ENCODE peak calls at places on chromosome 14, in eight cellular contexts. B is hepatocyte; W is gastrocnemius medialis; F is SJCRH30; L is H1; R is GM23248; E is naive thymus-derived CD4-positive, alpha-beta T cell; I is tibial artery. T is an unnamed sample.
A peak's percentile ranks its signal among the peaks of the same experiment; 100 is the strongest.

GRCh38 chr14:99035712-99036593 is 236.0 kb downstream of the BCL11B start:
- DNase-seq in B (peak; percentile 88), W (peak; percentile 85), F (peak; percentile 75), L (peak; percentile 47), R (peak; percentile 99), E (no peak), I (peak; percentile 97), T (peak; percentile 95)

GRCh38 chr14:100221419-100222218 is 17.3 kb upstream of the YY1 start:
- DNase-seq in B (peak; percentile 80), W (no peak), F (peak; percentile 30), L (no peak), R (peak; percentile 82), E (peak; percentile 74), I (no peak), T (peak; percentile 30)

GRCh38 chr14:29928342-29928640 is 644 bp upstream of the PRKD1 start:
- DNase-seq in B (no peak), W (no peak), F (no peak), L (no peak), R (peak; percentile 16), E (no peak), I (no peak), T (no peak)

GRCh38 chr14:54591461-54592245 is 24.7 kb downstream of the SAMD4A start:
- DNase-seq in B (no peak), W (no peak), F (peak; percentile 71), L (no peak), R (peak; percentile 73), E (no peak), I (no peak), T (peak; percentile 42)

GRCh38 chr14:23577004-23577681 is 1.4 kb downstream of the JPH4 start:
- DNase-seq in B (peak; percentile 18), W (no peak), F (no peak), L (no peak), R (peak; percentile 42), E (no peak), I (no peak), T (no peak)

GRCh38 chr14:105760691-105761344 is 234.4 kb downstream of the TMEM121 start:
- DNase-seq in B (no peak), W (no peak), F (no peak), L (no peak), R (no peak), E (no peak), I (peak; percentile 56), T (no peak)

GRCh38 chr14:80468331-80469122 is 257.2 kb upstream of the DIO2 start:
- DNase-seq in B (peak; percentile 55), W (no peak), F (peak; percentile 36), L (no peak), R (no peak), E (no peak), I (no peak), T (no peak)

GRCh38 chr14:73764881-73765280 is 50.7 kb upstream of the PNMA1 start:
- DNase-seq in B (no peak), W (peak; percentile 99), F (peak; percentile 100), L (no peak), R (no peak), E (no peak), I (peak; percentile 86), T (no peak)

GRCh38 chr14:100107236-100107635 is 42.0 kb downstream of the EVL start:
- DNase-seq in B (no peak), W (no peak), F (no peak), L (no peak), R (peak; percentile 14), E (no peak), I (peak; percentile 57), T (peak; percentile 7)

GRCh38 chr14:83208346-83208745 is 1674.7 kb upstream of the SEL1L start:
- DNase-seq in B (no peak), W (no peak), F (no peak), L (no peak), R (peak; percentile 0), E (no peak), I (no peak), T (no peak)

GRCh38 chr14:79730911-79731310 is 480.4 kb downstream of the DIO2 start:
- DNase-seq in B (no peak), W (no peak), F (no peak), L (no peak), R (no peak), E (no peak), I (no peak), T (no peak)

GRCh38 chr14:38425324-38425976 is 169.6 kb upstream of the CLEC14A start:
- DNase-seq in B (no peak), W (no peak), F (no peak), L (no peak), R (no peak), E (no peak), I (no peak), T (no peak)

GRCh38 chr14:67270933-67271332 is 29.7 kb downstream of the PALS1 start:
- DNase-seq in B (no peak), W (no peak), F (no peak), L (no peak), R (no peak), E (no peak), I (no peak), T (no peak)

GRCh38 chr14:29536886-29537511 is 390.6 kb downstream of the PRKD1 start:
- DNase-seq in B (no peak), W (no peak), F (peak; percentile 33), L (no peak), R (peak; percentile 49), E (no peak), I (no peak), T (no peak)

GRCh38 chr14:74085828-74086227 is 1.1 kb downstream of the LIN52 start:
- DNase-seq in B (peak; percentile 11), W (no peak), F (no peak), L (no peak), R (peak; percentile 3), E (no peak), I (no peak), T (no peak)

GRCh38 chr14:49314756-49315155 is 271.4 kb downstream of the RPS29 start:
- DNase-seq in B (no peak), W (no peak), F (no peak), L (no peak), R (peak; percentile 7), E (no peak), I (no peak), T (no peak)

GRCh38 chr14:91870001-91870400 is 2.7 kb upstream of the TC2N start:
- DNase-seq in B (no peak), W (no peak), F (no peak), L (no peak), R (no peak), E (peak; percentile 87), I (no peak), T (no peak)

GRCh38 chr14:42927313-42927712 is 1320.6 kb downstream of the LRFN5 start:
- DNase-seq in B (no peak), W (no peak), F (no peak), L (no peak), R (no peak), E (no peak), I (no peak), T (no peak)

DNA sequence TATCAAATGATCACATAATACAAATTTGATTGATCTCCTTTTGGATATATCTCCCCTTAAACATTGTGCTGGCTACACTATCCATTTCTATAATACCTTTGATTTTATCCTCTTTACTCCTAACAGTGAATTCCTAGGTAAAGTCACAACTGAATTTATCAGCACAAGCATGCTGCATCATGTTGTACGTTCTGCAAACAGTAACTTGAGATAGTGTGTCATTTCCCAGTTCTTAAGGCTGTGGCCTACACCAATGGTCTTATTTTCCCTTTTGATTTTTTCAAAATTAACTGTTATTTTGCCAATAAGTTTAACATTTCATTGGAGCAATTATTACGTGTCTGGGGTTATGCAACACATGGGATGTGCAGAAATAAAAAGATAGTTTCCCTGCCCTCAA is 24.8 kb downstream of the PRKCH start:
- DNase-seq in B (no peak), W (no peak), F (no peak), L (no peak), R (no peak), E (no peak), I (no peak), T (no peak)
- H3K4me3 ChIP-seq in B (no peak overlapping the region), W (no peak overlapping the region), F (no peak overlapping the region), L (no peak overlapping the region), R (no peak overlapping the region), E (peak overlapping the region; percentile 31), I (no peak overlapping the region), T (no peak overlapping the region)

GRCh38 chr14:94405481-94405880 is 17.1 kb upstream of the SERPINA1 start:
- DNase-seq in B (no peak), W (no peak), F (no peak), L (no peak), R (no peak), E (no peak), I (no peak), T (no peak)
- H3K27me3 ChIP-seq in B (no peaks in the 10 kb centered on the region), W (no peaks in the 10 kb centered on the region), F (no peaks in the 10 kb centered on the region), L (no peaks in the 10 kb centered on the region), R (no peaks in the 10 kb centered on the region), E (no peaks in the 10 kb centered on the region), I (no peaks in the 10 kb centered on the region), T (no peaks in the 10 kb centered on the region)

GRCh38 chr14:102196008-102196407 is 56.3 kb downstream of the WDR20 start:
- DNase-seq in B (no peak), W (no peak), F (no peak), L (no peak), R (no peak), E (no peak), I (no peak), T (no peak)
- H3K36me3 ChIP-seq in B (no peaks in the 10 kb centered on the region), W (no peaks in the 10 kb centered on the region), F (peaks cover 11% of the 10 kb centered on the region), L (peaks cover 32% of the 10 kb centered on the region), R (peaks cover 13% of the 10 kb centered on the region), E (no peaks in the 10 kb centered on the region), I (peaks cover 11% of the 10 kb centered on the region), T (no peaks in the 10 kb centered on the region)

GRCh38 chr14:60204104-60204842 is 39.1 kb upstream of the DHRS7 start:
- DNase-seq in B (no peak), W (no peak), F (no peak), L (no peak), R (no peak), E (no peak), I (no peak), T (no peak)

GRCh38 chr14:60204843-60205774 is 39.9 kb upstream of the DHRS7 start:
- DNase-seq in B (no peak), W (no peak), F (no peak), L (no peak), R (no peak), E (no peak), I (no peak), T (no peak)

GRCh38 chr14:60210703-60211102 is 38.3 kb upstream of the PPM1A start:
- DNase-seq in B (no peak), W (no peak), F (no peak), L (no peak), R (no peak), E (no peak), I (no peak), T (no peak)

GRCh38 chr14:60206249-60206670 is 41.1 kb upstream of the DHRS7 start:
- DNase-seq in B (no peak), W (no peak), F (no peak), L (no peak), R (no peak), E (no peak), I (no peak), T (no peak)

DNA sequence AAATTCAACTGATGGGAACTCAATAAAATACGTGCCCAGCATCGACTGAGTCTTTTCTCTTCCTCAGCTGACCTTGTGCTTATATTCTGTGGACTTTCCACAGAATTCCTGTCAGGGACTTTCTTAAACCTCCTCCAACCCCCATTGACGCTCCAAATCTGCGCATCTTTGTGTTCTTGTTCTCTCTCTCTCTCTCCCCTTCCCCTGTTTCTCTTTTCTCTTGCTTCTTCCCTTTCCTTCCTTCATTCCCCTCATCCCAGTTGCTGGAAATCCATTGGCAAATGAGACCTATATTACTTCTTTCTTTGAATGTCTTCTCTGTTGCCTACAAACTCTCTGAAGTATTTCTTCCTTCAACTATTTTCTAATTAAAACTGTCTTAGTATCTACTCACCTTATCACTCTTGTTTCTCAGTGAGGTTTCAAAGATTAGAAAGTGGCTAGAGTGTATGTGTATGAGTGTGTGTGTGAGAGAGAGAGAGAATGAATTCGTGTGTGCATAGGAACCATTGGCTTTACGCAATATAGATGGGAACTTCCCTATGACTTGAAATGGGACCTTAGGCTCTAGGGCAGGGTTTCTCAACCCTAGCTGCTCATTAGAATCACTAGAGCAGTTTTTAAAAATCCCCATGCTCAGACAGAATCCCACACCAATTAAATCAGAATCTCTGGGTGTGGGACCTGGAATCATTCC is 41.8 kb upstream of the DHRS7 start:
- DNase-seq in B (no peak), W (no peak), F (no peak), L (no peak), R (no peak), E (no peak), I (no peak), T (no peak)
- H3K4me3 ChIP-seq in B (no peak overlapping the region), W (no peak overlapping the region), F (no peak overlapping the region), L (no peak overlapping the region), R (no peak overlapping the region), E (no peak overlapping the region), I (no peak overlapping the region), T (no peak overlapping the region)